ENCODE peak calls at places on chromosomes 4 and X, in eight cellular contexts. Q is GM04504; W is colonic mucosa; N is CD4-positive, CD25-positive, alpha-beta regulatory T cell; R is left colon; U is fibroblast of the conjunctiva; D is frontal cortex; T is NCI-H2081. E is an unnamed sample.

GRCh38 chrX:47745386-47745785 is 86.4 kb upstream of the UXT start:
- DNase-seq in Q (no peak), W (no peak), N (no peak), R (no peak), U (no peak), D (no peak), T (no peak), E (no peak)

GRCh38 chr4:80361329-80361900 is 25.9 kb downstream of the CFAP299 start:
- DNase-seq in Q (no peak), W (no peak), N (peak; percentile 43), R (no peak), U (no peak), D (no peak), T (no peak), E (peak; percentile 13)

GRCh38 chr4:48033825-48034413 is 17.3 kb downstream of the NIPAL1 start:
- DNase-seq in Q (no peak), W (peak; percentile 65), N (peak; percentile 67), R (no peak), U (no peak), D (no peak), T (peak; percentile 16), E (no peak)

GRCh38 chrX:40279762-40280161 is 182.0 kb upstream of the BCOR start:
- DNase-seq in Q (no peak), W (no peak), N (no peak), R (no peak), U (no peak), D (no peak), T (no peak), E (no peak)

GRCh38 chrX:128800138-128800537 is 723.2 kb downstream of the SMARCA1 start:
- DNase-seq in Q (no peak), W (no peak), N (no peak), R (no peak), U (no peak), D (no peak), T (peak; percentile 14), E (no peak)

GRCh38 chr4:101331017-101331416 is 16.3 kb downstream of the PPP3CA start:
- DNase-seq in Q (no peak), W (no peak), N (no peak), R (no peak), U (no peak), D (no peak), T (no peak), E (no peak)

GRCh38 chrX:38862100-38862499 is 60.8 kb downstream of the MID1IP1 start:
- DNase-seq in Q (no peak), W (no peak), N (no peak), R (no peak), U (no peak), D (no peak), T (no peak), E (no peak)

GRCh38 chr4:157221426-157221894 is 932 bp downstream of the GRIA2 start:
- DNase-seq in Q (no peak), W (no peak), N (no peak), R (no peak), U (no peak), D (no peak), T (no peak), E (no peak)

GRCh38 chr4:54719378-54719777 is 61.6 kb downstream of the KIT start:
- DNase-seq in Q (no peak), W (no peak), N (no peak), R (no peak), U (no peak), D (no peak), T (no peak), E (no peak)

GRCh38 chr4:6005175-6005574 is 13.1 kb downstream of the C4orf50 start:
- DNase-seq in Q (no peak), W (no peak), N (no peak), R (no peak), U (no peak), D (no peak), T (no peak), E (no peak)

GRCh38 chrX:151488677-151489076 is 74.8 kb upstream of the PASD1 start:
- DNase-seq in Q (no peak), W (no peak), N (peak; percentile 27), R (no peak), U (no peak), D (no peak), T (no peak), E (no peak)

GRCh38 chr4:42018451-42018850 is 28.1 kb downstream of the SLC30A9 start:
- DNase-seq in Q (no peak), W (no peak), N (no peak), R (no peak), U (no peak), D (no peak), T (no peak), E (no peak)

GRCh38 chr4:2302387-2303119 is 40.6 kb upstream of the MXD4 start:
- DNase-seq in Q (no peak), W (peak; percentile 14), N (no peak), R (no peak), U (no peak), D (no peak), T (no peak), E (no peak)

GRCh38 chr4:180219080-180219479 is 2024.1 kb upstream of the TENM3 start:
- DNase-seq in Q (no peak), W (no peak), N (no peak), R (no peak), U (no peak), D (no peak), T (no peak), E (no peak)

GRCh38 chr4:69589884-69590283 is 49.6 kb downstream of the UGT2A2 start:
- DNase-seq in Q (no peak), W (no peak), N (no peak), R (no peak), U (no peak), D (no peak), T (no peak), E (no peak)

GRCh38 chr4:73539386-73539785 is 57.8 kb downstream of the AFM start:
- DNase-seq in Q (no peak), W (no peak), N (no peak), R (no peak), U (no peak), D (no peak), T (no peak), E (no peak)

GRCh38 chr4:94905511-94905910 is 147.8 kb downstream of the BMPR1B start:
- DNase-seq in Q (no peak), W (no peak), N (no peak), R (no peak), U (no peak), D (no peak), T (no peak), E (no peak)

GRCh38 chr4:79297479-79297878 is 28.4 kb downstream of the NAA11 start:
- DNase-seq in Q (no peak), W (no peak), N (no peak), R (no peak), U (no peak), D (no peak), T (no peak), E (no peak)

GRCh38 chr4:172654482-172654881 is 514.1 kb upstream of the GALNT7 start:
- DNase-seq in Q (no peak), W (no peak), N (no peak), R (no peak), U (no peak), D (no peak), T (no peak), E (no peak)

GRCh38 chr4:1047106-1047975 is 35.9 kb downstream of the FGFRL1 start:
- DNase-seq in Q (no peak), W (peak; percentile 49), N (peak; percentile 27), R (peak; percentile 44), U (no peak), D (peak; percentile 23), T (no peak), E (no peak)

GRCh38 chr4:177163532-177163931 is 146.1 kb upstream of the NEIL3 start:
- DNase-seq in Q (no peak), W (no peak), N (peak; percentile 15), R (no peak), U (no peak), D (no peak), T (no peak), E (peak; percentile 47)

GRCh38 chr4:35934370-35934981 is 309.8 kb downstream of the ARAP2 start:
- DNase-seq in Q (no peak), W (no peak), N (peak; percentile 23), R (no peak), U (peak; percentile 4), D (no peak), T (peak; percentile 33), E (peak; percentile 34)

GRCh38 chr4:144356941-144357381 is 216.4 kb upstream of the GYPA start:
- DNase-seq in Q (no peak), W (no peak), N (no peak), R (no peak), U (no peak), D (no peak), T (no peak), E (no peak)

GRCh38 chr4:165784672-165785071 is 88.4 kb upstream of the TLL1 start:
- DNase-seq in Q (no peak), W (no peak), N (no peak), R (no peak), U (no peak), D (no peak), T (no peak), E (no peak)

GRCh38 chr4:143302526-143302925 is 34.1 kb upstream of the GAB1 start:
- DNase-seq in Q (peak; percentile 20), W (no peak), N (no peak), R (no peak), U (no peak), D (no peak), T (no peak), E (peak; percentile 84)

GRCh38 chr4:99847362-99847976 is 30.8 kb downstream of the DAPP1 start:
- DNase-seq in Q (no peak), W (no peak), N (peak; percentile 71), R (no peak), U (no peak), D (no peak), T (no peak), E (no peak)

GRCh38 chr4:28373601-28374000 is 1513.0 kb downstream of the STIM2 start:
- DNase-seq in Q (no peak), W (no peak), N (no peak), R (no peak), U (peak; percentile 13), D (no peak), T (no peak), E (no peak)

GRCh38 chr4:960140-960735 is 13.1 kb downstream of the DGKQ start:
- DNase-seq in Q (no peak), W (no peak), N (no peak), R (no peak), U (no peak), D (no peak), T (no peak), E (no peak)

GRCh38 chr4:165982934-165983333 is 109.9 kb downstream of the TLL1 start:
- DNase-seq in Q (no peak), W (no peak), N (no peak), R (no peak), U (no peak), D (no peak), T (no peak), E (no peak)

GRCh38 chrX:41921492-41922124 is 1.7 kb downstream of the CASK start:
- DNase-seq in Q (no peak), W (no peak), N (peak; percentile 50), R (no peak), U (peak; percentile 35), D (no peak), T (no peak), E (no peak)

GRCh38 chrX:12446342-12447075 is 308.2 kb downstream of the FRMPD4 start:
- DNase-seq in Q (peak; percentile 30), W (no peak), N (no peak), R (no peak), U (no peak), D (no peak), T (no peak), E (no peak)

GRCh38 chrX:150473371-150473770 is 95.0 kb upstream of the MTM1 start:
- DNase-seq in Q (no peak), W (no peak), N (no peak), R (no peak), U (no peak), D (no peak), T (no peak), E (no peak)

GRCh38 chrX:52422884-52423283 is 54.1 kb downstream of the XAGE2 start:
- DNase-seq in Q (peak; percentile 40), W (no peak), N (no peak), R (no peak), U (peak; percentile 49), D (no peak), T (no peak), E (peak; percentile 49)